ENCODE peak calls at places on chromosomes 12 and 14, in five cellular contexts. One of them, this sample, is unnamed.

GRCh38 chr12:19006626-19007025 is 122.9 kb upstream of the PLEKHA5 start:
- DNase-seq in HCT116: no peak
- DNase-seq in choroid plexus epithelial cell: no peak
- DNase-seq in MM.1S: no peak
- DNase-seq in mesothelial cell of epicardium: no peak
- DNase-seq in this sample: no peak

GRCh38 chr14:93010543-93011541 is 87.9 kb downstream of the CHGA start:
- DNase-seq in HCT116: no peak
- DNase-seq in choroid plexus epithelial cell: no peak
- DNase-seq in MM.1S: no peak
- DNase-seq in mesothelial cell of epicardium: no peak
- DNase-seq in this sample: no peak

GRCh38 chr14:73740921-73741326 is 26.7 kb upstream of the PNMA1 start:
- DNase-seq in HCT116: peak
- DNase-seq in choroid plexus epithelial cell: peak
- DNase-seq in MM.1S: no peak
- DNase-seq in mesothelial cell of epicardium: no peak
- DNase-seq in this sample: peak

GRCh38 chr14:23430016-23430732 is 5.3 kb downstream of the MYH7 start:
- DNase-seq in HCT116: no peak
- DNase-seq in choroid plexus epithelial cell: no peak
- DNase-seq in MM.1S: no peak
- DNase-seq in mesothelial cell of epicardium: no peak
- DNase-seq in this sample: no peak

GRCh38 chr12:104944252-104944651 is 13.8 kb downstream of the SLC41A2 start:
- DNase-seq in HCT116: no peak
- DNase-seq in choroid plexus epithelial cell: no peak
- DNase-seq in MM.1S: no peak
- DNase-seq in mesothelial cell of epicardium: no peak
- DNase-seq in this sample: peak

GRCh38 chr12:25119020-25119419 is 75.9 kb downstream of the DNAI7 start:
- DNase-seq in HCT116: no peak
- DNase-seq in choroid plexus epithelial cell: peak
- DNase-seq in MM.1S: peak
- DNase-seq in mesothelial cell of epicardium: no peak
- DNase-seq in this sample: peak

GRCh38 chr14:81268016-81268416 is 47.3 kb upstream of the GTF2A1 start:
- DNase-seq in HCT116: no peak
- DNase-seq in choroid plexus epithelial cell: peak
- DNase-seq in MM.1S: no peak
- DNase-seq in mesothelial cell of epicardium: no peak
- DNase-seq in this sample: no peak

GRCh38 chr12:94098466-94098865 is 49.9 kb upstream of the PLXNC1 start:
- DNase-seq in HCT116: no peak
- DNase-seq in choroid plexus epithelial cell: peak
- DNase-seq in MM.1S: no peak
- DNase-seq in mesothelial cell of epicardium: no peak
- DNase-seq in this sample: peak

GRCh38 chr14:33902363-33902762 is 48.5 kb downstream of the EGLN3 start:
- DNase-seq in HCT116: no peak
- DNase-seq in choroid plexus epithelial cell: no peak
- DNase-seq in MM.1S: no peak
- DNase-seq in mesothelial cell of epicardium: no peak
- DNase-seq in this sample: no peak

GRCh38 chr12:6284273-6284672 is 26.2 kb upstream of the PLEKHG6 start:
- DNase-seq in HCT116: no peak
- DNase-seq in choroid plexus epithelial cell: no peak
- DNase-seq in MM.1S: no peak
- DNase-seq in mesothelial cell of epicardium: no peak
- DNase-seq in this sample: no peak

GRCh38 chr14:99774526-99775307 is 18.5 kb upstream of the EML1 start:
- DNase-seq in HCT116: no peak
- DNase-seq in choroid plexus epithelial cell: peak
- DNase-seq in MM.1S: no peak
- DNase-seq in mesothelial cell of epicardium: peak
- DNase-seq in this sample: no peak

GRCh38 chr12:103928736-103929050 is 1.5 kb upstream of the HSP90B1 start:
- DNase-seq in HCT116: no peak
- DNase-seq in choroid plexus epithelial cell: no peak
- DNase-seq in MM.1S: peak
- DNase-seq in mesothelial cell of epicardium: no peak
- DNase-seq in this sample: no peak

GRCh38 chr12:31517994-31518393 is 72.9 kb downstream of the DENND5B start:
- DNase-seq in HCT116: no peak
- DNase-seq in choroid plexus epithelial cell: peak
- DNase-seq in MM.1S: no peak
- DNase-seq in mesothelial cell of epicardium: no peak
- DNase-seq in this sample: peak

GRCh38 chr14:57831981-57832380 is 33.9 kb downstream of the SLC35F4 start:
- DNase-seq in HCT116: no peak
- DNase-seq in choroid plexus epithelial cell: no peak
- DNase-seq in MM.1S: no peak
- DNase-seq in mesothelial cell of epicardium: no peak
- DNase-seq in this sample: no peak

GRCh38 chr12:4604684-4605193 is 42.7 kb downstream of the DYRK4 start:
- DNase-seq in HCT116: peak
- DNase-seq in choroid plexus epithelial cell: peak
- DNase-seq in MM.1S: peak
- DNase-seq in mesothelial cell of epicardium: peak
- DNase-seq in this sample: peak

GRCh38 chr14:100677152-100677924 is 49.4 kb upstream of the DLK1 start:
- DNase-seq in HCT116: no peak
- DNase-seq in choroid plexus epithelial cell: peak
- DNase-seq in MM.1S: no peak
- DNase-seq in mesothelial cell of epicardium: no peak
- DNase-seq in this sample: no peak

GRCh38 chr12:29713729-29714128 is 70.0 kb downstream of the TMTC1 start:
- DNase-seq in HCT116: no peak
- DNase-seq in choroid plexus epithelial cell: no peak
- DNase-seq in MM.1S: no peak
- DNase-seq in mesothelial cell of epicardium: no peak
- DNase-seq in this sample: peak

GRCh38 chr12:116714175-116714574 is 23.7 kb downstream of the SPRING1 start:
- DNase-seq in HCT116: no peak
- DNase-seq in choroid plexus epithelial cell: no peak
- DNase-seq in MM.1S: no peak
- DNase-seq in mesothelial cell of epicardium: no peak
- DNase-seq in this sample: no peak

GRCh38 chr12:121003650-121004049 is 12.6 kb downstream of the C12orf43 start:
- DNase-seq in HCT116: no peak
- DNase-seq in choroid plexus epithelial cell: no peak
- DNase-seq in MM.1S: no peak
- DNase-seq in mesothelial cell of epicardium: no peak
- DNase-seq in this sample: no peak

GRCh38 chr12:104529130-104529874 is 72.6 kb downstream of the CHST11 start:
- DNase-seq in HCT116: no peak
- DNase-seq in choroid plexus epithelial cell: no peak
- DNase-seq in MM.1S: no peak
- DNase-seq in mesothelial cell of epicardium: no peak
- DNase-seq in this sample: no peak

GRCh38 chr14:54175298-54175942 is 218.8 kb upstream of the BMP4 start:
- DNase-seq in HCT116: peak
- DNase-seq in choroid plexus epithelial cell: peak
- DNase-seq in MM.1S: peak
- DNase-seq in mesothelial cell of epicardium: peak
- DNase-seq in this sample: peak

GRCh38 chr12:98399532-98399931 is 115.9 kb upstream of the TMPO start:
- DNase-seq in HCT116: peak
- DNase-seq in choroid plexus epithelial cell: peak
- DNase-seq in MM.1S: peak
- DNase-seq in mesothelial cell of epicardium: no peak
- DNase-seq in this sample: peak

GRCh38 chr12:72268386-72268785 is 3.8 kb upstream of the TRHDE start:
- DNase-seq in HCT116: no peak
- DNase-seq in choroid plexus epithelial cell: no peak
- DNase-seq in MM.1S: no peak
- DNase-seq in mesothelial cell of epicardium: no peak
- DNase-seq in this sample: no peak

GRCh38 chr12:31832740-31833540 is 104.1 kb upstream of the AMN1 start:
- DNase-seq in HCT116: no peak
- DNase-seq in choroid plexus epithelial cell: no peak
- DNase-seq in MM.1S: no peak
- DNase-seq in mesothelial cell of epicardium: no peak
- DNase-seq in this sample: no peak

GRCh38 chr14:42229294-42229693 is 622.6 kb downstream of the LRFN5 start:
- DNase-seq in HCT116: no peak
- DNase-seq in choroid plexus epithelial cell: no peak
- DNase-seq in MM.1S: no peak
- DNase-seq in mesothelial cell of epicardium: no peak
- DNase-seq in this sample: no peak

GRCh38 chr14:42228611-42229010 is 621.9 kb downstream of the LRFN5 start:
- DNase-seq in HCT116: no peak
- DNase-seq in choroid plexus epithelial cell: no peak
- DNase-seq in MM.1S: peak
- DNase-seq in mesothelial cell of epicardium: no peak
- DNase-seq in this sample: no peak

GRCh38 chr14:42229976-42230375 is 623.3 kb downstream of the LRFN5 start:
- DNase-seq in HCT116: no peak
- DNase-seq in choroid plexus epithelial cell: no peak
- DNase-seq in MM.1S: no peak
- DNase-seq in mesothelial cell of epicardium: no peak
- DNase-seq in this sample: no peak

GRCh38 chr14:42222924-42223471 is 616.3 kb downstream of the LRFN5 start:
- DNase-seq in HCT116: no peak
- DNase-seq in choroid plexus epithelial cell: peak
- DNase-seq in MM.1S: peak
- DNase-seq in mesothelial cell of epicardium: no peak
- DNase-seq in this sample: peak

DNA sequence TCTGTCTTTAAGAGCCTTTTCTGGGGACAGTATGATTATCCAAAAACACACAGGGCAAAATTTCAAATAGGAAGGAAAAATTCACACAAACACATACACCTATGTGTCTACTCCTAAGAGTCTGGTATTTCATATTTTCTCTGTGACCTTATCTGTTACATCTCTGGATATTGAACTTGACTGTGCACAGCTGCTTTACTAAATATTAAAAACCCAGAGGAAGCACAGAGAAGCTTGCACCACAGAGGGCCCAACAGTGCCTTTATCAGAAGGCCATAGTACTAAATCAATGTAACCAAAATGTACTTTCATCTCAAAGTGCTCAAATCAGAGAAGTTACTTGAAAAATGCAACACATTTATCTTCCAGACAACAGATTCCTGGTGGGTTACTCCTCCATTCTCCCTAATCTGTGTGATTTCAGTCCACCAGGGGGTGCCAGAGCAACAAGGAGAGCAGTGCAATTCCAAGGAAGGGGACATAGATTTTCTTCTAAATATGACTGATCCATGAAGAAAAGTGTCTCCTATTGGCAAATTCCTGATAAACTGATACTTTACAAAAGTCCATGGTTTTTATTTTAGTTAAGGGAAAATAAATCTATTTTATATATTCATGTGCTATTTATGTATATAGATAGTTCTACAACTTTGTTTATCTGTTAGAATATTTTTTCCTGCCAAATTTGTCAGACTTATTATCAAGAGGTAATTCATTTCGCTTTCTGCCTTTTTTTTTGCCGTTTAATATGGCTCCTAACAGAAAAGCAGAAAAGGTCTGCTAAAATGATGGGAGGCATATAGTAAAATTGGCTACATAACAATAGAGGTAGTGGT is 617.6 kb downstream of the LRFN5 start:
- DNase-seq in HCT116: peak
- DNase-seq in choroid plexus epithelial cell: peak
- DNase-seq in MM.1S: no peak
- DNase-seq in mesothelial cell of epicardium: peak
- DNase-seq in this sample: peak
- TF ChIP-seq CTCF in HCT116: peak
- TF ChIP-seq CTCF in choroid plexus epithelial cell: peak
- TF ChIP-seq CTCF in MM.1S: peak
- TF ChIP-seq CTCF in mesothelial cell of epicardium: peak
- TF ChIP-seq CTCF in this sample: peak

DNA sequence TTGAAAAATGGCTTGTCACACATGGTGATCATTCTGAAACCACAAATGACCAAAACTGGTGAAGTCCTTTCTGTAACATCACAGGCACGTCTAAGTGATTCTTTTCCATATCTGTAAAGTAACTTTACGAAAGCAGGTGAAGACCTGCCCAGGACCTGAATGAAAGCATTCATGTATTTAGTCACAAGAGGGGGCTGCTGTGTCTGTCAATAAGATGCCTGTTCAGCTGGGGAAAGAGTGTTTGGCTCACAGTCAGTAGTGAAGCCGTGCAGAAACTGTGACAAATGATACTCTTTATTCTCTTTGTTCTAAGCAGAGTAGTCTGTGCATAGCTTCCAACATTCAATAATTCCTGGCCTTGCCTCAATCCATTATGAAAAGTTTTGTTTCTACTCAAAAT is 373.5 kb upstream of the OR4E1 start:
- DNase-seq in HCT116: no peak
- DNase-seq in choroid plexus epithelial cell: peak
- DNase-seq in MM.1S: peak
- DNase-seq in mesothelial cell of epicardium: no peak
- DNase-seq in this sample: peak
- TF ChIP-seq CTCF in HCT116: peak
- TF ChIP-seq CTCF in choroid plexus epithelial cell: peak
- TF ChIP-seq CTCF in MM.1S: peak
- TF ChIP-seq CTCF in mesothelial cell of epicardium: no peak
- TF ChIP-seq CTCF in this sample: peak

DNA sequence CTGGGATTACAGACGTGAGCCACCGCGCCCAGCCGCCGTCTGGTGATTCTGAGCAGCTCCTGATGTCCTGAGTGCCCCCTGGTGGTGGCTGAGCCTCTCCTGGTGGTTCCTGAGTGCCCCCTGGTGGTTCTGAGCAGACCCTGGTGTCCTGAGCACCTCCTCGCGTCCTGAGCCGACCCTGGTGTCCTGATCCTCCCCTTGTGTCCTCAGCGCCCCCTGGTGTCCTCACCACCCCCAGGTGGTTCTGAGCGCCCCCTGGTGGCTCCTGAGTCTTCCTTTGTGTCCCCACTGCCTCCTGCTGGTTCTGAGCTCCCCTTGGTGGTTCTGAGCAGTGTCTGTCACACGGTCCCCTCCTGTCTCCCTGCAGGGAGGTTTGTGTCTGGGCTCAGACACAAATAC is 1304.9 kb downstream of the TMEM121 start:
- DNase-seq in HCT116: no peak
- DNase-seq in choroid plexus epithelial cell: peak
- DNase-seq in MM.1S: peak
- DNase-seq in mesothelial cell of epicardium: no peak
- DNase-seq in this sample: no peak
- TF ChIP-seq CTCF in HCT116: peak
- TF ChIP-seq CTCF in choroid plexus epithelial cell: peak
- TF ChIP-seq CTCF in MM.1S: peak
- TF ChIP-seq CTCF in mesothelial cell of epicardium: no peak
- TF ChIP-seq CTCF in this sample: peak

DNA sequence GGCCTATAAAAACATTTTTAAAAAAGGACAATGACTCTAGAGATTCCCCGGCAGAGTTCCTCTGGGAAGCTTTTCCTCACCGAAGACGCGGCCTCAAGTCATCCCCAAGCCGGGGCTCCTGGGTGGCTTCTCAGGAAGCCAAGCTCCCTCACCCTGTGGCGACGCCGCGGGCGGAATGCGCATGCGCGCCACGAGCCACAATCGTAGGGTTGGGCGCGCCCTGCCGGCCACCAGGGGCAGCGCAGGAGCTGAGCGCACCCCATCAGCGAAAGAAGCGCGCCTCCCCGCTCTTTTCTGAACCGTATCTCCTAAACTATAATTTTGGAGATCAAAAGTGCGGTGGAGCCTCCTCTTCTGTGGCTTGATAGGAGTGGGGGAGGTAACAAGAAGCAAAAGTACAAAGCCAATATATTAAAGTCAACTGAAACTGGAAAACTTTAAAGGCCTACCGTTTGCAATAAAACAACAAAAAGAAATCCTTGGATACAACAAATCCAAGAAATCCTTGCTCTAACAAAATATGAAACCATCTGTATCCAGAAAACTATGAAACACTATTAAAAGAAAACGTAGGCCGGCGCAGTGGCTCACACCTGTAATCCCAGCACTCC is 17.4 kb upstream of the CHFR start:
- DNase-seq in HCT116: no peak
- DNase-seq in choroid plexus epithelial cell: peak
- DNase-seq in MM.1S: no peak
- DNase-seq in mesothelial cell of epicardium: peak
- DNase-seq in this sample: no peak
- TF ChIP-seq CTCF in HCT116: peak
- TF ChIP-seq CTCF in choroid plexus epithelial cell: peak
- TF ChIP-seq CTCF in MM.1S: no peak
- TF ChIP-seq CTCF in mesothelial cell of epicardium: peak
- TF ChIP-seq CTCF in this sample: no peak